ENCODE peak calls at places on chromosomes 5 and 9, in eight cellular contexts. One of them, this sample, is unnamed.

GRCh38 chr5:40675396-40676133 is 4.2 kb upstream of the PTGER4 start:
- DNase-seq in stimulated activated naive CD4-positive, alpha-beta T cell: peak
- DNase-seq in AG04450: no peak
- DNase-seq in non-pigmented ciliary epithelial cell: no peak
- DNase-seq in osteocyte: no peak
- DNase-seq in testis: no peak
- DNase-seq in AG09319: no peak
- DNase-seq in COLO829: no peak
- DNase-seq in this sample: no peak

GRCh38 chr5:159850192-159850573 is 66.1 kb upstream of the ADRA1B start:
- DNase-seq in stimulated activated naive CD4-positive, alpha-beta T cell: no peak
- DNase-seq in AG04450: peak
- DNase-seq in non-pigmented ciliary epithelial cell: peak
- DNase-seq in osteocyte: no peak
- DNase-seq in testis: no peak
- DNase-seq in AG09319: no peak
- DNase-seq in COLO829: no peak
- DNase-seq in this sample: no peak

GRCh38 chr5:60207031-60207430 is 313.5 kb upstream of the PDE4D start:
- DNase-seq in stimulated activated naive CD4-positive, alpha-beta T cell: no peak
- DNase-seq in AG04450: no peak
- DNase-seq in non-pigmented ciliary epithelial cell: no peak
- DNase-seq in osteocyte: no peak
- DNase-seq in testis: no peak
- DNase-seq in AG09319: no peak
- DNase-seq in COLO829: no peak
- DNase-seq in this sample: no peak

GRCh38 chr5:32138839-32139493 is 35.2 kb downstream of the GOLPH3 start:
- DNase-seq in stimulated activated naive CD4-positive, alpha-beta T cell: no peak
- DNase-seq in AG04450: no peak
- DNase-seq in non-pigmented ciliary epithelial cell: peak
- DNase-seq in osteocyte: no peak
- DNase-seq in testis: no peak
- DNase-seq in AG09319: no peak
- DNase-seq in COLO829: peak
- DNase-seq in this sample: no peak

GRCh38 chr9:108543251-108543768 is 312.5 kb downstream of the ACTL7B start:
- DNase-seq in stimulated activated naive CD4-positive, alpha-beta T cell: no peak
- DNase-seq in AG04450: no peak
- DNase-seq in non-pigmented ciliary epithelial cell: no peak
- DNase-seq in osteocyte: no peak
- DNase-seq in testis: no peak
- DNase-seq in AG09319: no peak
- DNase-seq in COLO829: peak
- DNase-seq in this sample: no peak

GRCh38 chr5:158895573-158895972 is 204.1 kb downstream of the EBF1 start:
- DNase-seq in stimulated activated naive CD4-positive, alpha-beta T cell: no peak
- DNase-seq in AG04450: no peak
- DNase-seq in non-pigmented ciliary epithelial cell: no peak
- DNase-seq in osteocyte: no peak
- DNase-seq in testis: no peak
- DNase-seq in AG09319: no peak
- DNase-seq in COLO829: no peak
- DNase-seq in this sample: no peak

GRCh38 chr5:179827684-179828083 is 7.0 kb downstream of the SQSTM1 start:
- DNase-seq in stimulated activated naive CD4-positive, alpha-beta T cell: no peak
- DNase-seq in AG04450: no peak
- DNase-seq in non-pigmented ciliary epithelial cell: no peak
- DNase-seq in osteocyte: no peak
- DNase-seq in testis: no peak
- DNase-seq in AG09319: no peak
- DNase-seq in COLO829: no peak
- DNase-seq in this sample: peak

GRCh38 chr5:10632110-10632903 is 68.4 kb downstream of the ANKRD33B start:
- DNase-seq in stimulated activated naive CD4-positive, alpha-beta T cell: no peak
- DNase-seq in AG04450: no peak
- DNase-seq in non-pigmented ciliary epithelial cell: no peak
- DNase-seq in osteocyte: no peak
- DNase-seq in testis: no peak
- DNase-seq in AG09319: no peak
- DNase-seq in COLO829: no peak
- DNase-seq in this sample: peak

GRCh38 chr5:148956632-148957385 is 106.1 kb downstream of the SH3TC2 start:
- DNase-seq in stimulated activated naive CD4-positive, alpha-beta T cell: no peak
- DNase-seq in AG04450: no peak
- DNase-seq in non-pigmented ciliary epithelial cell: no peak
- DNase-seq in osteocyte: no peak
- DNase-seq in testis: no peak
- DNase-seq in AG09319: no peak
- DNase-seq in COLO829: no peak
- DNase-seq in this sample: peak

GRCh38 chr5:150021491-150022162 is 21.1 kb downstream of the HMGXB3 start:
- DNase-seq in stimulated activated naive CD4-positive, alpha-beta T cell: no peak
- DNase-seq in AG04450: no peak
- DNase-seq in non-pigmented ciliary epithelial cell: no peak
- DNase-seq in osteocyte: no peak
- DNase-seq in testis: no peak
- DNase-seq in AG09319: no peak
- DNase-seq in COLO829: no peak
- DNase-seq in this sample: peak

GRCh38 chr5:135004376-135004775 is 29.7 kb downstream of the PITX1 start:
- DNase-seq in stimulated activated naive CD4-positive, alpha-beta T cell: no peak
- DNase-seq in AG04450: no peak
- DNase-seq in non-pigmented ciliary epithelial cell: no peak
- DNase-seq in osteocyte: no peak
- DNase-seq in testis: no peak
- DNase-seq in AG09319: no peak
- DNase-seq in COLO829: no peak
- DNase-seq in this sample: no peak

GRCh38 chr9:37486616-37487544 is 1.1 kb downstream of the POLR1E start:
- DNase-seq in stimulated activated naive CD4-positive, alpha-beta T cell: no peak
- DNase-seq in AG04450: peak
- DNase-seq in non-pigmented ciliary epithelial cell: peak
- DNase-seq in osteocyte: no peak
- DNase-seq in testis: peak
- DNase-seq in AG09319: peak
- DNase-seq in COLO829: no peak
- DNase-seq in this sample: no peak

GRCh38 chr5:9927521-9927997 is 297.4 kb upstream of the TAS2R1 start:
- DNase-seq in stimulated activated naive CD4-positive, alpha-beta T cell: no peak
- DNase-seq in AG04450: no peak
- DNase-seq in non-pigmented ciliary epithelial cell: no peak
- DNase-seq in osteocyte: no peak
- DNase-seq in testis: no peak
- DNase-seq in AG09319: no peak
- DNase-seq in COLO829: no peak
- DNase-seq in this sample: no peak

GRCh38 chr9:130041648-130042405 is 1.2 kb downstream of the FNBP1 start:
- DNase-seq in stimulated activated naive CD4-positive, alpha-beta T cell: no peak
- DNase-seq in AG04450: no peak
- DNase-seq in non-pigmented ciliary epithelial cell: no peak
- DNase-seq in osteocyte: no peak
- DNase-seq in testis: peak
- DNase-seq in AG09319: no peak
- DNase-seq in COLO829: no peak
- DNase-seq in this sample: no peak

GRCh38 chr9:77752566-77752965 is 104.4 kb upstream of the GNA14 start:
- DNase-seq in stimulated activated naive CD4-positive, alpha-beta T cell: no peak
- DNase-seq in AG04450: peak
- DNase-seq in non-pigmented ciliary epithelial cell: peak
- DNase-seq in osteocyte: no peak
- DNase-seq in testis: no peak
- DNase-seq in AG09319: peak
- DNase-seq in COLO829: no peak
- DNase-seq in this sample: no peak

GRCh38 chr9:89550516-89550915 is 52.6 kb upstream of the SEMA4D start:
- DNase-seq in stimulated activated naive CD4-positive, alpha-beta T cell: no peak
- DNase-seq in AG04450: no peak
- DNase-seq in non-pigmented ciliary epithelial cell: no peak
- DNase-seq in osteocyte: no peak
- DNase-seq in testis: no peak
- DNase-seq in AG09319: no peak
- DNase-seq in COLO829: no peak
- DNase-seq in this sample: no peak

GRCh38 chr9:95336281-95336680 is 18.8 kb upstream of the FANCC start:
- DNase-seq in stimulated activated naive CD4-positive, alpha-beta T cell: peak
- DNase-seq in AG04450: no peak
- DNase-seq in non-pigmented ciliary epithelial cell: no peak
- DNase-seq in osteocyte: peak
- DNase-seq in testis: no peak
- DNase-seq in AG09319: no peak
- DNase-seq in COLO829: no peak
- DNase-seq in this sample: no peak

GRCh38 chr5:127909078-127909477 is 174.5 kb upstream of the SLC12A2 start:
- DNase-seq in stimulated activated naive CD4-positive, alpha-beta T cell: peak
- DNase-seq in AG04450: no peak
- DNase-seq in non-pigmented ciliary epithelial cell: no peak
- DNase-seq in osteocyte: no peak
- DNase-seq in testis: peak
- DNase-seq in AG09319: peak
- DNase-seq in COLO829: no peak
- DNase-seq in this sample: no peak

GRCh38 chr5:30749971-30750370 is 443.5 kb upstream of the CDH6 start:
- DNase-seq in stimulated activated naive CD4-positive, alpha-beta T cell: no peak
- DNase-seq in AG04450: no peak
- DNase-seq in non-pigmented ciliary epithelial cell: no peak
- DNase-seq in osteocyte: no peak
- DNase-seq in testis: no peak
- DNase-seq in AG09319: no peak
- DNase-seq in COLO829: no peak
- DNase-seq in this sample: no peak

GRCh38 chr5:57332350-57332749 is 150.3 kb downstream of the ACTBL2 start:
- DNase-seq in stimulated activated naive CD4-positive, alpha-beta T cell: no peak
- DNase-seq in AG04450: peak
- DNase-seq in non-pigmented ciliary epithelial cell: no peak
- DNase-seq in osteocyte: no peak
- DNase-seq in testis: no peak
- DNase-seq in AG09319: no peak
- DNase-seq in COLO829: no peak
- DNase-seq in this sample: no peak

GRCh38 chr5:173953528-173954090 is 35.4 kb upstream of the C5orf47 start:
- DNase-seq in stimulated activated naive CD4-positive, alpha-beta T cell: no peak
- DNase-seq in AG04450: peak
- DNase-seq in non-pigmented ciliary epithelial cell: no peak
- DNase-seq in osteocyte: no peak
- DNase-seq in testis: no peak
- DNase-seq in AG09319: no peak
- DNase-seq in COLO829: no peak
- DNase-seq in this sample: no peak

GRCh38 chr9:99026271-99026955 is 78.5 kb upstream of the TGFBR1 start:
- DNase-seq in stimulated activated naive CD4-positive, alpha-beta T cell: no peak
- DNase-seq in AG04450: no peak
- DNase-seq in non-pigmented ciliary epithelial cell: no peak
- DNase-seq in osteocyte: peak
- DNase-seq in testis: no peak
- DNase-seq in AG09319: no peak
- DNase-seq in COLO829: no peak
- DNase-seq in this sample: no peak

GRCh38 chr5:159198063-159199036 is 11.0 kb downstream of the RNF145 start:
- DNase-seq in stimulated activated naive CD4-positive, alpha-beta T cell: peak
- DNase-seq in AG04450: no peak
- DNase-seq in non-pigmented ciliary epithelial cell: no peak
- DNase-seq in osteocyte: no peak
- DNase-seq in testis: no peak
- DNase-seq in AG09319: no peak
- DNase-seq in COLO829: no peak
- DNase-seq in this sample: no peak

GRCh38 chr9:138122201-138122600 is 244.6 kb downstream of the CACNA1B start:
- DNase-seq in stimulated activated naive CD4-positive, alpha-beta T cell: no peak
- DNase-seq in AG04450: no peak
- DNase-seq in non-pigmented ciliary epithelial cell: no peak
- DNase-seq in osteocyte: no peak
- DNase-seq in testis: no peak
- DNase-seq in AG09319: no peak
- DNase-seq in COLO829: no peak
- DNase-seq in this sample: peak

GRCh38 chr5:81488862-81489261 is 94.9 kb upstream of the ACOT12 start:
- DNase-seq in stimulated activated naive CD4-positive, alpha-beta T cell: no peak
- DNase-seq in AG04450: no peak
- DNase-seq in non-pigmented ciliary epithelial cell: no peak
- DNase-seq in osteocyte: no peak
- DNase-seq in testis: no peak
- DNase-seq in AG09319: no peak
- DNase-seq in COLO829: no peak
- DNase-seq in this sample: no peak

GRCh38 chr5:98517559-98517958 is 255.9 kb upstream of the RGMB start:
- DNase-seq in stimulated activated naive CD4-positive, alpha-beta T cell: no peak
- DNase-seq in AG04450: no peak
- DNase-seq in non-pigmented ciliary epithelial cell: no peak
- DNase-seq in osteocyte: no peak
- DNase-seq in testis: no peak
- DNase-seq in AG09319: no peak
- DNase-seq in COLO829: no peak
- DNase-seq in this sample: no peak

GRCh38 chr9:1997646-1998045 is 17.5 kb upstream of the SMARCA2 start:
- DNase-seq in stimulated activated naive CD4-positive, alpha-beta T cell: no peak
- DNase-seq in AG04450: no peak
- DNase-seq in non-pigmented ciliary epithelial cell: no peak
- DNase-seq in osteocyte: no peak
- DNase-seq in testis: no peak
- DNase-seq in AG09319: no peak
- DNase-seq in COLO829: no peak
- DNase-seq in this sample: no peak

GRCh38 chr9:30796806-30797205 is 1587.6 kb upstream of the ACO1 start:
- DNase-seq in stimulated activated naive CD4-positive, alpha-beta T cell: no peak
- DNase-seq in AG04450: no peak
- DNase-seq in non-pigmented ciliary epithelial cell: peak
- DNase-seq in osteocyte: no peak
- DNase-seq in testis: peak
- DNase-seq in AG09319: no peak
- DNase-seq in COLO829: no peak
- DNase-seq in this sample: no peak

GRCh38 chr9:20804476-20805253 is 120.6 kb downstream of the FOCAD start:
- DNase-seq in stimulated activated naive CD4-positive, alpha-beta T cell: no peak
- DNase-seq in AG04450: no peak
- DNase-seq in non-pigmented ciliary epithelial cell: no peak
- DNase-seq in osteocyte: no peak
- DNase-seq in testis: no peak
- DNase-seq in AG09319: no peak
- DNase-seq in COLO829: peak
- DNase-seq in this sample: no peak

GRCh38 chr5:36570268-36570667 is 36.1 kb upstream of the SLC1A3 start:
- DNase-seq in stimulated activated naive CD4-positive, alpha-beta T cell: no peak
- DNase-seq in AG04450: peak
- DNase-seq in non-pigmented ciliary epithelial cell: no peak
- DNase-seq in osteocyte: no peak
- DNase-seq in testis: peak
- DNase-seq in AG09319: no peak
- DNase-seq in COLO829: no peak
- DNase-seq in this sample: no peak

GRCh38 chr5:82720213-82720612 is 357.0 kb downstream of the TMEM167A start:
- DNase-seq in stimulated activated naive CD4-positive, alpha-beta T cell: no peak
- DNase-seq in AG04450: no peak
- DNase-seq in non-pigmented ciliary epithelial cell: no peak
- DNase-seq in osteocyte: no peak
- DNase-seq in testis: no peak
- DNase-seq in AG09319: no peak
- DNase-seq in COLO829: no peak
- DNase-seq in this sample: no peak

GRCh38 chr5:92378961-92379611 is 996.0 kb upstream of the ARRDC3 start:
- DNase-seq in stimulated activated naive CD4-positive, alpha-beta T cell: no peak
- DNase-seq in AG04450: no peak
- DNase-seq in non-pigmented ciliary epithelial cell: peak
- DNase-seq in osteocyte: no peak
- DNase-seq in testis: no peak
- DNase-seq in AG09319: no peak
- DNase-seq in COLO829: no peak
- DNase-seq in this sample: no peak